ENCODE peak calls at places on chromosomes 4 and X, in ten cellular contexts. M is CD8-positive, alpha-beta T cell; U is GM23248; D is iPS DF 6.9; O is fibroblast of mammary gland; R is brain microvascular endothelial cell; V is right lobe of liver; I is colonic mucosa; E is choroid plexus epithelial cell; K is effector memory CD4-positive, alpha-beta T cell. P is an unnamed sample.

GRCh38 chr4:134070174-134070573 is 131.4 kb downstream of the PABPC4L start:
- DNase-seq in I (no peak), K (no peak), O (no peak), R (no peak), V (no peak), M (no peak), U (no peak), D (no peak), E (no peak), P (no peak)

GRCh38 chrX:38166478-38167083 is 54.1 kb downstream of the SRPX start:
- DNase-seq in K (no peak), D (no peak), U (peak), V (no peak), I (peak), O (peak), R (peak), E (peak), M (no peak), P (peak)

GRCh38 chrX:96692454-96692853 is 7.8 kb downstream of the DIAPH2 start:
- DNase-seq in M (no peak), K (no peak), E (peak), O (peak), U (peak), I (no peak), D (no peak), V (no peak), R (no peak), P (no peak)

GRCh38 chr4:187370918-187371317 is 624.7 kb upstream of the ZFP42 start:
- DNase-seq in K (no peak), R (no peak), U (no peak), I (no peak), D (no peak), M (no peak), E (no peak), V (no peak), O (no peak), P (no peak)

GRCh38 chr4:5128569-5128968 is 77.3 kb downstream of the STK32B start:
- DNase-seq in O (no peak), I (no peak), K (no peak), E (no peak), M (no peak), D (no peak), R (no peak), V (no peak), U (no peak), P (no peak)

GRCh38 chr4:154807042-154807630 is 26.1 kb downstream of the RBM46 start:
- DNase-seq in M (no peak), O (peak), U (peak), E (peak), V (no peak), K (no peak), I (no peak), D (no peak), R (no peak), P (peak)

GRCh38 chrX:4754878-4755604 is 1041.6 kb upstream of the PRKX start:
- DNase-seq in U (no peak), V (no peak), D (no peak), R (no peak), E (no peak), I (no peak), M (no peak), O (no peak), K (no peak), P (no peak)

GRCh38 chr4:77306496-77306895 is 149.5 kb downstream of the CCNG2 start:
- DNase-seq in R (no peak), D (no peak), V (no peak), I (no peak), U (no peak), E (no peak), M (no peak), O (no peak), K (no peak), P (no peak)

GRCh38 chrX:9785944-9786741 is at the start of gene SHROOM2:
- DNase-seq in U (peak), M (no peak), D (no peak), O (no peak), R (no peak), K (no peak), I (peak), E (no peak), V (peak), P (peak)

GRCh38 chrX:24207826-24208225 is 58.3 kb downstream of the ZFX start:
- DNase-seq in O (peak), V (no peak), E (peak), U (peak), I (no peak), D (no peak), R (no peak), M (no peak), K (no peak), P (no peak)

GRCh38 chr4:43337707-43338106 is 445.2 kb downstream of the GRXCR1 start:
- DNase-seq in O (peak), E (peak), D (no peak), U (peak), M (no peak), V (no peak), K (no peak), R (no peak), I (no peak), P (no peak)

GRCh38 chr4:150782311-150782710 is 200.4 kb downstream of the MAB21L2 start:
- DNase-seq in V (no peak), D (no peak), R (peak), M (no peak), I (no peak), K (no peak), E (peak), O (no peak), U (no peak), P (no peak)

GRCh38 chr4:19214591-19214990 is 1037.1 kb upstream of the SLIT2 start:
- DNase-seq in V (no peak), O (peak), I (no peak), U (no peak), E (peak), K (no peak), R (peak), D (no peak), M (no peak), P (no peak)

GRCh38 chr4:1582227-1582626 is 101.9 kb downstream of the FAM53A start:
- DNase-seq in R (no peak), U (no peak), D (no peak), I (no peak), M (no peak), K (no peak), V (peak), E (no peak), O (no peak), P (no peak)

GRCh38 chr4:150849016-150849415 is 166.1 kb downstream of the LRBA start:
- DNase-seq in I (no peak), E (peak), R (no peak), U (no peak), D (no peak), O (no peak), M (no peak), V (no peak), K (no peak), P (no peak)

GRCh38 chr4:38030023-38030422 is 69.8 kb downstream of the PTTG2 start:
- DNase-seq in O (peak), V (no peak), I (no peak), D (no peak), E (no peak), U (peak), R (no peak), K (no peak), M (no peak), P (no peak)

GRCh38 chr4:105210901-105211300 is 64.2 kb downstream of the TET2 start:
- DNase-seq in D (no peak), U (no peak), V (no peak), M (no peak), O (no peak), R (no peak), K (no peak), E (no peak), I (no peak), P (no peak)

GRCh38 chr4:2364654-2365053 is 53.8 kb downstream of the ZFYVE28 start:
- DNase-seq in K (peak), D (no peak), I (peak), M (peak), O (peak), R (peak), U (peak), V (no peak), E (peak), P (no peak)

DNA sequence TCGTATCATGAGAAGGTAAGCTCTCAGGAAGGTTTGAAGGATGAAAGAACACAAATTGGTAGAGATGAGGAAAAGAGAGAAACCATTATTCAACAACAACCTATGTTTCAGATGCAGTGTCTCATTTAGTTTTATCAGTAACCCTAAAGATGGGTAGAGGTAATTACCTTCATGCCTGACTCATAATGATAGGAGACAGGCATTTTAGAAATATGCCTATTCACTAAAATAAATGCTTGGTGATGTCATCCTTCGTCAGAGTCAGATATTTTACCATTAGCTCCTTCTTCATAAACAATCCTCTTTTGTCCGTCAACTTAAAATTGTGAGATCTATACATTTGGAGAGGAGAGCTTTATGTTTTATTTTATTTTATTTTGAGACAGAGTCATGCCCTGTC is 21.5 kb upstream of the RNF150 start:
- DNase-seq in O (no peak), V (no peak), I (no peak), U (no peak), R (no peak), M (no peak), E (no peak), K (no peak), D (no peak), P (no peak)
- H3K4me3 ChIP-seq in O (no peak), V (no peak), I (no peak), U (no peak), R (no peak), M (no peak), E (no peak), K (no peak), D (no peak), P (no peak)

GRCh38 chrX:150982235-150982785 is 825 bp upstream of the HMGB3 start:
- DNase-seq in O (no peak), U (peak), I (no peak), M (no peak), D (no peak), R (no peak), V (no peak), E (peak), K (no peak), P (no peak)
- H3K4me3 ChIP-seq in O (peak), U (peak), I (peak), M (peak), D (peak), R (peak), V (peak), E (peak), K (peak), P (peak)

DNA sequence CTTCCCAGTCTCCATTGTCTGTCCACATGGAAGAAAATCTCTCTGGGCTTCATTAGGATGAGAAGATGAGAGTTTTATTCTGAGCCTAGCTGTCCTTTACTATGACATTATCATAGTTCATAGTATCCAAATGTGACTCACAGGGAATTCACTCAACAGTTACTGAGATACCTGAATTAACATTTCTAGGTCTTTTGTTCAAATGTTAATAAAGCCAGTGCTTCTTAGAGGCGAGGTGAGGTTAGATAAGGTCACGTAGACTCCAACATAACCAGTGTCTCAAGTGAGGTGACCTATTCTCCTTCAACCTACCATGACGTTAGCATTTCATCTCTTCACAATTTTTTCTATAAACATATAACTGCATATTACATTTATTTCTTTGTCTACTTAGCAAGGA is 67.2 kb downstream of the PALLD start:
- DNase-seq in U (no peak), O (no peak), E (no peak), V (no peak), R (no peak), K (no peak), I (no peak), D (no peak), M (no peak), P (no peak)
- H3K4me3 ChIP-seq in U (no peak), O (no peak), E (no peak), V (no peak), R (no peak), K (no peak), I (no peak), D (no peak), M (no peak), P (no peak)

DNA sequence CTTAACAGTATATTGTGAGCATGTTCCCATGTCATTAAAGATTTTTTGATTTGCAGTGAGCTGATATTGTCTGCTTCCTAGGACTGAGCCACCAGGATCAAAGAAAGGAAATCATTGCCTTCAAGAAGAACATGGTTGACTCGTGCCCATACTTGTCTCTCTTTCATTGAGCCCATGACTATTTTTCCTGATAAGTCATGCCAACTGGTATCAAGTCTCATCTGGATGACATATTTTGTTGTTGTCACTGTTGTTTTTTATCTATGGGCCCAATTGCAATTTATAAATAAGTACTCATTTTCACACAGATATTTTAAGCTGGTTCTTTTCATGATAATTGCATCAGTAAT is 10.2 kb upstream of the RHOH start:
- DNase-seq in M (no peak), E (no peak), D (no peak), V (no peak), K (no peak), R (no peak), O (peak), I (no peak), U (no peak), P (no peak)
- H3K4me3 ChIP-seq in M (no peak), E (no peak), D (no peak), V (no peak), K (no peak), R (no peak), O (no peak), I (no peak), U (no peak), P (no peak)

DNA sequence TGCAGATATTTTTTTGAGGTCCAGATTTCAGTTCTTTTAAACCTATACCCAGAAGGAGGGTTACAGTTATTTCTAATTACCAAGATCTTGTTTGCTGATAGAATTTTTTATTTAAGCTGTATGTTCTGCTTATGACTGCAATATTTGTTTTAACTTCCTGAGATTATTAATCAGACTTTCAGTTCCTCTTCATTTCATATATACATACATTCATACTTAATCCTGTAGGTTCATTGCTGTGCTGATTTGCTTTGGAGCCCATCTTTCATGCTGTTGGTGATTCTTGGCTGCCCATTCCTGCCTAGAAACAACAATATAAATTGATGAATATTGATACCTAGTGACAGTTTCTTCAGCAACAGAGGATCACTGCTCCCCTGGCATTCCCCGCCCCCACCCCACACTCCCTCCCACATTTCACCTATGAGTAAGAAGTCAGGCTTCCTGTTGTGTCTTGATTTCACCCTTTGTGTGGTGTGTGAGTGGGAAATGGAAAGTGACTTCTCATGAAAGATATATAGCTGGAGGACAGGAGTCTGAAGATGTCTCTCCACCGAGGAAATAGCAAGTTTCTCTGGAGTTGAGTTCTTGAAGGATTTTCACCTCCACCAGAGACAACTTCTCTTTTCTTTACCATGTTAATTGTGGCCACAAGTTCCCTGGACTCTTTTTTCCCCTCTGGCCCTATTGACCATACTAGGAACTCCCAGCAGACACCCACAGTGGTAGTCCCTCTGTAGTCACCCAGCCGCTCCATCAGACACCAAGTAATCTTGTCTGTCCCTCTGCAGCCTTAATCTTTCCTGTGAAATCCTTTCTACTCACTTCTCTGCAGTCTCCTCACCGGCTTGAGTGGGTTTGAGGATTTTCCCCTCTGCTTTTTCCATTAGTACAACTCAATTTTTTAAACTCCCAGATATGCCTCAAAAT is 118.4 kb downstream of the ASB9 start:
- DNase-seq in O (no peak), I (no peak), D (no peak), U (peak), K (no peak), R (no peak), M (no peak), E (peak), V (no peak), P (no peak)
- H3K4me3 ChIP-seq in O (no peak), I (no peak), D (no peak), U (no peak), K (no peak), R (no peak), M (no peak), E (no peak), V (no peak), P (no peak)

DNA sequence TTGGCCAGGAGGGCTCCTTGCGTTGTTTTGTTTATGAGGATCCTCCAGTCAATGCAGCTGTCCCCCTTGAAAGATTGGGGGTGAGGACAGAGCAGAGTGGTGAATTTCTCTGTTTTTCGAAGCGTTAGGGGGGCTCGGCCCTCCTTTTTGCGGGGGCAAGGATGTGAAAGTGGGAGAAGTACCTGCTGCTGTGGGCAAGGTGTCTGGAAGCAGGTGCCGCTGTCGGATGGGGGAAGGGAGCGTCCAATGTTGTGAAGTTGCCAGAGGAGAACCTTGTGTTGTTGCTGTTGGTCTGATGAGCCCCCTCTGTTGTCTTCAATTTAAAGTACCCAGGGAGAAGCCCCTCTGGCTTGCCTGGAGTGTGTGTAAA is 613 bp downstream of the GLRB start:
- DNase-seq in E (no peak), V (no peak), M (no peak), U (no peak), O (no peak), I (no peak), K (no peak), D (no peak), R (no peak), P (peak)
- H3K4me3 ChIP-seq in E (peak), V (peak), M (no peak), U (peak), O (peak), I (peak), K (no peak), D (peak), R (peak), P (peak)

GRCh38 chr4:148055844-148056243 is 324.0 kb downstream of the ARHGAP10 start:
- DNase-seq in V (no peak), O (no peak), E (no peak), R (no peak), D (no peak), I (no peak), U (no peak), M (no peak), K (no peak), P (no peak)

GRCh38 chr4:148056879-148057278 is 325.0 kb downstream of the ARHGAP10 start:
- DNase-seq in R (peak), E (peak), V (peak), D (no peak), K (peak), O (peak), U (peak), I (peak), M (peak), P (peak)

GRCh38 chr4:148053298-148054003 is 321.6 kb downstream of the ARHGAP10 start:
- DNase-seq in V (no peak), K (no peak), E (no peak), D (no peak), R (no peak), O (no peak), M (no peak), I (no peak), U (no peak), P (no peak)

GRCh38 chr4:148052448-148052847 is 320.6 kb downstream of the ARHGAP10 start:
- DNase-seq in R (no peak), K (peak), I (no peak), O (no peak), V (no peak), E (peak), D (no peak), M (no peak), U (no peak), P (no peak)

DNA sequence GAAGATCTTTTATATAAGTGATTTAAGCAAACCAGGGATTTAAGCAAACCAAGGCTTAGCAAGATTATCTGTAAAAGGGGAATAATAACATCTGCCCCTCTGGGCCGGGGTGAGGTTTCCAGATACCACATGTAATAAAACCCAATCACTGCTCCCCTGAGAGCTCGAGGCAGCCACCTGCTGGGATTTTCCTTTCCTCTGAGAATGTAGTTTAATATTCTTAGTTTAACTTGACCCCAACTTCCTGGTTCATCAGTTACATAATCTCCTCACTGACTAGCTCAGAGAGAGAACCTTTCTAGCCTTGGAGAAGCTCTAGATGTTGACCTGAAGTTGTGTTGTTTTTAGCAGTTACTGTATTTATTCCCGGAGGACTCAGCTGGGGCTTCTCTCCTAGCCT is 322.4 kb downstream of the ARHGAP10 start:
- DNase-seq in R (peak), K (no peak), V (no peak), I (peak), U (no peak), E (peak), M (no peak), D (no peak), O (no peak), P (no peak)
- H3K4me3 ChIP-seq in R (no peak), K (no peak), V (no peak), I (no peak), U (no peak), E (no peak), M (no peak), D (no peak), O (no peak), P (no peak)